ENCODE peak calls at places on chromosomes 6 and 20, in four cellular contexts. One of them, this sample, is unnamed.
A peak's percentile ranks its signal among the peaks of the same experiment; 100 is the strongest.

GRCh38 chr20:25527949-25528348 is 57.4 kb downstream of the NINL start:
- DNase-seq in upper lobe of left lung: no peak
- DNase-seq in body of pancreas: no peak
- DNase-seq in adrenal gland: no peak
- DNase-seq in this sample: no peak

GRCh38 chr20:44071526-44072111 is 115.4 kb downstream of the JPH2 start:
- DNase-seq in upper lobe of left lung: no peak
- DNase-seq in adrenal gland: no peak
- DNase-seq in body of pancreas: no peak
- DNase-seq in this sample: no peak

GRCh38 chr6:167684276-167685104 is 142.2 kb upstream of the AFDN start:
- DNase-seq in body of pancreas: no peak
- DNase-seq in adrenal gland: no peak
- DNase-seq in upper lobe of left lung: no peak
- DNase-seq in this sample: peak; percentile 57

GRCh38 chr20:6489361-6490154 is 277.9 kb upstream of the BMP2 start:
- DNase-seq in body of pancreas: no peak
- DNase-seq in adrenal gland: no peak
- DNase-seq in upper lobe of left lung: peak; percentile 20
- DNase-seq in this sample: no peak

GRCh38 chr6:7243188-7243942 is 69.6 kb downstream of the SSR1 start:
- DNase-seq in upper lobe of left lung: no peak
- DNase-seq in adrenal gland: peak; percentile 65
- DNase-seq in body of pancreas: peak; percentile 54
- DNase-seq in this sample: no peak

GRCh38 chr6:16821834-16822264 is 60.6 kb upstream of the ATXN1 start:
- DNase-seq in upper lobe of left lung: no peak
- DNase-seq in body of pancreas: peak; percentile 88
- DNase-seq in adrenal gland: no peak
- DNase-seq in this sample: no peak

GRCh38 chr20:52869698-52870288 is 102.4 kb upstream of the TSHZ2 start:
- DNase-seq in body of pancreas: no peak
- DNase-seq in upper lobe of left lung: no peak
- DNase-seq in adrenal gland: no peak
- DNase-seq in this sample: no peak

GRCh38 chr6:70474751-70475150 is 61.4 kb downstream of the FAM135A start:
- DNase-seq in body of pancreas: no peak
- DNase-seq in adrenal gland: no peak
- DNase-seq in upper lobe of left lung: no peak
- DNase-seq in this sample: no peak

GRCh38 chr20:58019850-58020625 is 208.4 kb downstream of the ANKRD60 start:
- DNase-seq in upper lobe of left lung: no peak
- DNase-seq in adrenal gland: no peak
- DNase-seq in body of pancreas: no peak
- DNase-seq in this sample: no peak

GRCh38 chr6:20631525-20631924 is 97.3 kb downstream of the CDKAL1 start:
- DNase-seq in adrenal gland: no peak
- DNase-seq in body of pancreas: no peak
- DNase-seq in upper lobe of left lung: no peak
- DNase-seq in this sample: no peak

GRCh38 chr6:32046450-32047083 is 8.4 kb downstream of the CYP21A2 start:
- DNase-seq in adrenal gland: peak; percentile 69
- DNase-seq in upper lobe of left lung: no peak
- DNase-seq in body of pancreas: no peak
- DNase-seq in this sample: no peak

GRCh38 chr6:69022991-69023390 is 387.9 kb downstream of the ADGRB3 start:
- DNase-seq in adrenal gland: no peak
- DNase-seq in upper lobe of left lung: no peak
- DNase-seq in body of pancreas: no peak
- DNase-seq in this sample: no peak

GRCh38 chr20:32191873-32192272 is 15.7 kb downstream of the PLAGL2 start:
- DNase-seq in upper lobe of left lung: no peak
- DNase-seq in body of pancreas: no peak
- DNase-seq in adrenal gland: no peak
- DNase-seq in this sample: no peak

GRCh38 chr6:54248994-54249393 is 59.2 kb upstream of the TINAG start:
- DNase-seq in adrenal gland: no peak
- DNase-seq in upper lobe of left lung: no peak
- DNase-seq in body of pancreas: no peak
- DNase-seq in this sample: no peak

GRCh38 chr6:169830876-169831275 is 79.5 kb downstream of the ERMARD start:
- DNase-seq in body of pancreas: no peak
- DNase-seq in adrenal gland: no peak
- DNase-seq in upper lobe of left lung: no peak
- DNase-seq in this sample: no peak

GRCh38 chr20:44483112-44483511 is 7.4 kb downstream of the TTPAL start:
- DNase-seq in adrenal gland: no peak
- DNase-seq in body of pancreas: no peak
- DNase-seq in upper lobe of left lung: no peak
- DNase-seq in this sample: no peak

GRCh38 chr20:49259284-49259683 is 18.6 kb downstream of the ZNFX1 start:
- DNase-seq in body of pancreas: no peak
- DNase-seq in upper lobe of left lung: no peak
- DNase-seq in adrenal gland: no peak
- DNase-seq in this sample: no peak

GRCh38 chr20:49259799-49260198 is 18.1 kb downstream of the ZNFX1 start:
- DNase-seq in adrenal gland: no peak
- DNase-seq in body of pancreas: no peak
- DNase-seq in upper lobe of left lung: no peak
- DNase-seq in this sample: no peak

GRCh38 chr20:49260218-49260617 is 17.6 kb downstream of the ZNFX1 start:
- DNase-seq in upper lobe of left lung: no peak
- DNase-seq in body of pancreas: no peak
- DNase-seq in adrenal gland: no peak
- DNase-seq in this sample: no peak

GRCh38 chr20:49252556-49253350 is 25.1 kb downstream of the ZNFX1 start:
- DNase-seq in upper lobe of left lung: no peak
- DNase-seq in adrenal gland: no peak
- DNase-seq in body of pancreas: peak; percentile 49
- DNase-seq in this sample: no peak

DNA sequence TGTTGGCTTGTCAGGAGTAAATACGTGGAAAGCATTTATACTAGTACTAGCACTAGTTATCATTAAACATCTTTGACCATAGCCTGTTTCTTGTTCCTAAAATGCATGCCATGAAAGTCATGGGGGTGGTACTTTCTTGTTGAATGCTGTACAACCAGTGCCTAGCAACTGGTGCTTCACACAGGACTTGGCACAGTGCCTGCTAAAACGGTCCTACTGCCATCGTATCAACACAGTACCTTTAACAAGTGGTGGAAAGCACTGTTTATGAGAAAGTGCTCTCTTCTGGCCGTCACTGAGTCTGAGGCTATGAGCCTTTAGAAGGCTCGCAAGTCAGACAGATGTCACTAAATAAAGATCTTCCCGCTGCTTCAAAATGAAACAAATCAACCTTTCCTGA is 21.6 kb downstream of the ZNFX1 start:
- DNase-seq in body of pancreas: peak; percentile 7
- DNase-seq in upper lobe of left lung: no peak
- DNase-seq in adrenal gland: no peak
- DNase-seq in this sample: no peak
- H3K36me3 ChIP-seq in body of pancreas: peaks cover 37% of the 10 kb centered on the region
- H3K36me3 ChIP-seq in upper lobe of left lung: peaks cover 69% of the 10 kb centered on the region
- H3K36me3 ChIP-seq in adrenal gland: peaks cover 100% of the 10 kb centered on the region
- H3K36me3 ChIP-seq in this sample: no peaks in the 10 kb centered on the region

GRCh38 chr6:9620263-9620662 is 794.6 kb downstream of the TFAP2A start:
- DNase-seq in upper lobe of left lung: no peak
- DNase-seq in adrenal gland: no peak
- DNase-seq in body of pancreas: no peak
- DNase-seq in this sample: no peak

GRCh38 chr6:9623985-9624384 is 790.9 kb downstream of the TFAP2A start:
- DNase-seq in adrenal gland: no peak
- DNase-seq in body of pancreas: no peak
- DNase-seq in upper lobe of left lung: no peak
- DNase-seq in this sample: no peak

GRCh38 chr6:9621276-9621675 is 793.6 kb downstream of the TFAP2A start:
- DNase-seq in body of pancreas: no peak
- DNase-seq in adrenal gland: no peak
- DNase-seq in upper lobe of left lung: no peak
- DNase-seq in this sample: no peak

GRCh38 chr6:9620687-9621086 is 794.2 kb downstream of the TFAP2A start:
- DNase-seq in upper lobe of left lung: no peak
- DNase-seq in adrenal gland: no peak
- DNase-seq in body of pancreas: no peak
- DNase-seq in this sample: no peak

DNA sequence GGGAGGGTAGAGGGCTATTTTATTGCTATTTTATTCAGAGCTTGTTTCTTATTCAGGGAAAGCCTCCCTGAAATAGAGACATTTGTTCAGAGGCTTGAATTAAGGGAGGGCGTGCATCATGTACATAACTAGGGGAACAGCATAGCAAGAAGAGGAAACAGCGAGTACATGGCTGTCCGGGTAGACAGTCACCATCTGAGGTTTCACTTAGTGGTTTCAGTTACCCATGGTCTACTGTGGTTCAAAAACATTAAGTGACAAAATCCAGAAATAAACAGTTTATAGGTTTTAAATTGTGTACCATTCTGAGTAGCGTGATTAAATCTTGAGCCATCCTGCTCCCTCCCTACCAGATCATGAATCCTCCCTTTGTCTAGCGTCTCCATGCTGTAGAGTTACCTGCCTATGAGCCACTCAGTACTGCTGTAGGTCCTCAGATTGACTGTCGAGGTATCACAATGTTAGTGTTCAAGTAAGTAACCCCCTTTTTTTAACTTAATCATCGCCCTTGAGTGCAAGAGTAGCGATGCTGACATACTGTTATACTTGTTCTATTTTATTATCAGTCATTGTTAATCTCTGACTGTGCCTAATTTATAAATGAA is 791.5 kb downstream of the TFAP2A start:
- DNase-seq in body of pancreas: no peak
- DNase-seq in upper lobe of left lung: no peak
- DNase-seq in adrenal gland: no peak
- DNase-seq in this sample: no peak
- H3K27ac ChIP-seq in body of pancreas: no peak overlapping the region
- H3K27ac ChIP-seq in upper lobe of left lung: no peak overlapping the region
- H3K27ac ChIP-seq in adrenal gland: no peak overlapping the region
- H3K27ac ChIP-seq in this sample: no peak overlapping the region

GRCh38 chr6:43628392-43629103 is 516 bp downstream of the GTPBP2 start:
- DNase-seq in upper lobe of left lung: peak; percentile 61
- DNase-seq in adrenal gland: peak; percentile 60
- DNase-seq in body of pancreas: peak; percentile 62
- DNase-seq in this sample: peak; percentile 52
- TF ChIP-seq POLR2A in upper lobe of left lung: no peak
- TF ChIP-seq POLR2A in adrenal gland: peak; percentile 7
- TF ChIP-seq POLR2A in body of pancreas: no peak
- TF ChIP-seq POLR2A in this sample: no peak

GRCh38 chr20:3193806-3194616 is 10.5 kb downstream of the DDRGK1 start:
- DNase-seq in upper lobe of left lung: no peak
- DNase-seq in adrenal gland: no peak
- DNase-seq in body of pancreas: no peak
- DNase-seq in this sample: no peak

GRCh38 chr20:3192226-3193015 is 12.1 kb downstream of the DDRGK1 start:
- DNase-seq in upper lobe of left lung: no peak
- DNase-seq in adrenal gland: no peak
- DNase-seq in body of pancreas: no peak
- DNase-seq in this sample: no peak

GRCh38 chr20:3188823-3189413 is 15.6 kb downstream of the DDRGK1 start:
- DNase-seq in body of pancreas: no peak
- DNase-seq in upper lobe of left lung: no peak
- DNase-seq in adrenal gland: no peak
- DNase-seq in this sample: no peak

GRCh38 chr20:3189561-3190131 is 14.8 kb downstream of the DDRGK1 start:
- DNase-seq in upper lobe of left lung: no peak
- DNase-seq in body of pancreas: no peak
- DNase-seq in adrenal gland: no peak
- DNase-seq in this sample: no peak

GRCh38 chr20:3190681-3191111 is 13.8 kb downstream of the DDRGK1 start:
- DNase-seq in adrenal gland: no peak
- DNase-seq in body of pancreas: no peak
- DNase-seq in upper lobe of left lung: no peak
- DNase-seq in this sample: no peak
- H3K36me3 ChIP-seq in adrenal gland: peaks cover 62% of the 10 kb centered on the region
- H3K36me3 ChIP-seq in body of pancreas: peaks cover 32% of the 10 kb centered on the region
- H3K36me3 ChIP-seq in upper lobe of left lung: peaks cover 37% of the 10 kb centered on the region
- H3K36me3 ChIP-seq in this sample: no peaks in the 10 kb centered on the region

This sample was measured in Peyer's patch.